ENCODE peak calls at places on chromosomes 12 and 14, in six cellular contexts. Q is AG10803, X is glutamatergic neuron, T is gastrocnemius medialis, B is astrocyte of the spinal cord, M is retinal pigment epithelial cell. F is an unnamed sample.

GRCh38 chr12:110717037-110717436 is 25.7 kb downstream of the PPP1CC start:
- DNase-seq in Q (no peak), X (no peak), T (no peak), B (no peak), M (no peak), F (no peak)

GRCh38 chr12:49983892-49984291 is 11.1 kb downstream of the AQP6 start:
- DNase-seq in Q (peak; percentile 73), X (no peak), T (no peak), B (peak; percentile 86), M (peak; percentile 73), F (no peak)

GRCh38 chr12:11730299-11731041 is 81.0 kb downstream of the ETV6 start:
- DNase-seq in Q (no peak), X (no peak), T (no peak), B (no peak), M (no peak), F (no peak)

GRCh38 chr12:630656-631632 is 32.3 kb downstream of the NINJ2 start:
- DNase-seq in Q (no peak), X (no peak), T (peak; percentile 33), B (no peak), M (no peak), F (no peak)

GRCh38 chr14:70789361-70789760 is 20.0 kb downstream of the MAP3K9 start:
- DNase-seq in Q (peak; percentile 35), X (no peak), T (no peak), B (peak; percentile 47), M (no peak), F (no peak)

GRCh38 chr12:20369164-20370000 is 1.0 kb downstream of the PDE3A start:
- DNase-seq in Q (peak; percentile 24), X (peak; percentile 75), T (peak; percentile 38), B (peak; percentile 73), M (no peak), F (peak; percentile 49)

GRCh38 chr14:65336191-65336591 is 76.3 kb upstream of the FUT8 start:
- DNase-seq in Q (peak; percentile 77), X (no peak), T (no peak), B (peak; percentile 58), M (no peak), F (no peak)

GRCh38 chr12:50699149-50699548 is 64.8 kb upstream of the ATF1 start:
- DNase-seq in Q (no peak), X (no peak), T (no peak), B (no peak), M (no peak), F (no peak)

GRCh38 chr14:57560681-57561080 is 67.0 kb upstream of the CCDC198 start:
- DNase-seq in Q (no peak), X (no peak), T (no peak), B (no peak), M (no peak), F (no peak)

GRCh38 chr12:64824500-64825142 is at the start of gene TBC1D30:
- DNase-seq in Q (peak; percentile 17), X (peak; percentile 79), T (no peak), B (peak; percentile 12), M (no peak), F (no peak)

GRCh38 chr12:55039761-55040160 is 20.0 kb downstream of the NEUROD4 start:
- DNase-seq in Q (no peak), X (peak; percentile 53), T (no peak), B (no peak), M (no peak), F (no peak)
- TF ChIP-seq CTCF in Q (no peak), X (no peak), T (no peak), B (no peak), M (no peak), F (no peak)

DNA sequence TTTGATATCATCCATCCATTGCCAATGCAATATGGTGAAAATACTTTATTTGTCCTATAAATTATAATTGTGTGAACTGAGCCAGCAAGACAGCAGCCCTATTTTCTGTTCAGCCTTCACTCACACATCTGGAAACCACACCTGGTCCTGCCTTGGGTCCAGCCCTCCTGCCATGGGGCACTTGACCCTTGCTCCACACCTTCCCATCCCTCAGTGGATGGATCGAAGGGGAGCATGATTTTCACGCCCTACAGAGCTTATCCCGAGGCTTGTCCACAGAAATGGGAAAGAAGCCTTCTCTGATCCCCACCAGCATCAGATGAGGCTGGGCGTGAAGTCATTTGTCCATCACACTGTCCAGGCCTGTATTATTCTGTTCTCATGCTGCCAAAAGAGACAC is 10.1 kb downstream of the TMEM132D start:
- DNase-seq in Q (no peak), X (no peak), T (no peak), B (no peak), M (no peak), F (no peak)
- TF ChIP-seq CTCF in Q (no peak), X (no peak), T (no peak), B (no peak), M (no peak), F (no peak)

GRCh38 chr12:108768591-108769500 is 37.5 kb upstream of the CORO1C start:
- DNase-seq in Q (no peak), X (peak; percentile 63), T (no peak), B (no peak), M (no peak), F (peak; percentile 73)
- TF ChIP-seq CTCF in Q (no peak), X (no peak), T (no peak), B (no peak), M (peak; percentile 24), F (peak; percentile 21)

GRCh38 chr12:122980192-122981035 is at the start of gene ARL6IP4:
- DNase-seq in Q (peak; percentile 56), X (peak; percentile 74), T (no peak), B (peak; percentile 61), M (no peak), F (no peak)
- TF ChIP-seq CTCF in Q (no peak), X (no peak), T (no peak), B (no peak), M (no peak), F (no peak)

GRCh38 chr14:96039633-96040311 is 610 bp downstream of the C14orf132 start:
- DNase-seq in Q (peak; percentile 28), X (peak; percentile 75), T (no peak), B (peak; percentile 43), M (no peak), F (no peak)
- TF ChIP-seq CTCF in Q (no peak), X (no peak), T (no peak), B (peak; percentile 37), M (peak; percentile 36), F (no peak)

DNA sequence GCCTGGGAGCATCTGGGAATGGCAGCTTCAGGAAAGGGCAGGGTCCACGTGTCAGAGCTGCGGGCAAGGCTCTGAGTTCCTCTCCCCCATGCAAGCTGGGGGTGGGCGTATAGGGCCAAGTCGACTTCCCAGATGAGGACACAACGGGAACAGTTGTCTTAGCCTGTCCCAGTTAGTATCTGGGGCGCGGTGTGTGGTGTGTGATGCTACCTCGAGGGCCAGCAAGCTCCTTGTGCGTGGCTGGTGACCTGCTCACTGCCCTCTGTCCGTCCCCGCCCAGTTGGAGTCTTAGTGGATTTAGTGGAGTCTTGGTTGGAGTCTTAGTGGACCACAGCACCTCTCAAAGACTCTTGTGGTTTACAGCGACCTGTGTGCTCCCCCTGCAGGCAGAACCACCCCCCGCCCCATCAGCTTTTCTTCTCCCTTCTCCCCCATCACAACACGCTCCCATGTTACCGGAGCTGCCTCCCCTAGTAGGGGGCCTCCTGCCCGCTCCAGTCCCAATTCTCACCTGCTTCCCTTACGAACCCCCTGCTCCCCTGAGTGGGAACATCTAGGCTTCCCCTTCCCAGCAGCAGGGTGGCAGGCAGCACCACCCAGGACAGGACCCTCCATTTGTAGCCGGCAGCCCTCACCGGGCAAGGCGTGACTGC is 8.7 kb downstream of the ASPG start:
- DNase-seq in Q (no peak), X (no peak), T (no peak), B (no peak), M (no peak), F (no peak)
- TF ChIP-seq CTCF in Q (no peak), X (no peak), T (no peak), B (no peak), M (peak; percentile 9), F (no peak)

GRCh38 chr12:71846322-71846940 is 6.9 kb downstream of the TBC1D15 start:
- DNase-seq in Q (peak; percentile 37), X (no peak), T (no peak), B (peak; percentile 52), M (no peak), F (no peak)
- TF ChIP-seq CTCF in Q (peak; percentile 64), X (peak; percentile 51), T (peak; percentile 53), B (peak; percentile 56), M (peak; percentile 65), F (peak; percentile 71)